ENCODE peak calls at places on chromosomes 6 and 20, in ten cellular contexts. J, K, T, G, F, N, H, S, R and D are unnamed samples.

GRCh38 chr6:138004423-138005287 is 102.6 kb downstream of the PERP start:
- DNase-seq in F (no peak), K (peak; percentile 56), G (no peak), R (no peak), T (peak; percentile 64), S (no peak), J (peak; percentile 46), H (no peak), N (peak; percentile 20), D (peak; percentile 58)

GRCh38 chr20:33552519-33552918 is 62.6 kb downstream of the CBFA2T2 start:
- DNase-seq in N (no peak), R (no peak), S (no peak), K (peak; percentile 20), G (no peak), T (no peak), H (no peak), J (no peak), F (no peak), D (no peak)

GRCh38 chr20:48685300-48685699 is 142.5 kb downstream of the PREX1 start:
- DNase-seq in K (no peak), F (no peak), R (no peak), T (no peak), N (no peak), H (no peak), J (no peak), G (no peak), S (no peak), D (no peak)

GRCh38 chr6:112806163-112806900 is 459.2 kb downstream of the RFPL4B start:
- DNase-seq in K (no peak), N (no peak), H (no peak), F (peak; percentile 19), G (no peak), T (no peak), J (no peak), R (no peak), S (no peak), D (no peak)

GRCh38 chr6:66771626-66772025 is 1064.6 kb upstream of the EYS start:
- DNase-seq in N (no peak), J (no peak), S (no peak), G (no peak), F (no peak), K (no peak), R (no peak), T (no peak), H (no peak), D (peak; percentile 5)

GRCh38 chr20:50438986-50439407 is 71.2 kb upstream of the PTPN1 start:
- DNase-seq in R (no peak), K (no peak), S (no peak), H (no peak), N (no peak), F (no peak), T (peak; percentile 99), G (no peak), J (no peak), D (peak; percentile 94)

GRCh38 chr6:41257369-41258195 is 28.9 kb downstream of the TREM1 start:
- DNase-seq in T (peak; percentile 73), F (peak; percentile 10), N (peak; percentile 34), K (no peak), J (no peak), H (no peak), R (no peak), G (no peak), S (no peak), D (peak; percentile 76)

GRCh38 chr6:30500421-30501069 is 11.2 kb downstream of the HLA-E start:
- DNase-seq in N (no peak), R (no peak), G (no peak), K (no peak), H (no peak), F (no peak), S (no peak), T (peak; percentile 31), J (no peak), D (no peak)

GRCh38 chr6:41759905-41760579 is 12.8 kb upstream of the PGC start:
- DNase-seq in J (no peak), H (no peak), G (no peak), N (no peak), R (no peak), T (no peak), F (no peak), K (no peak), S (no peak), D (no peak)

GRCh38 chr20:58650776-58651547 is at the start of gene STX16:
- DNase-seq in G (peak; percentile 92), R (peak; percentile 95), S (peak; percentile 76), J (peak; percentile 93), K (peak; percentile 96), N (peak; percentile 93), H (peak; percentile 82), F (peak; percentile 57), T (peak; percentile 99), D (peak; percentile 95)

GRCh38 chr6:168035661-168036616 is 38.5 kb downstream of the KIF25 start:
- DNase-seq in K (no peak), N (no peak), T (peak; percentile 30), R (no peak), G (no peak), H (no peak), J (peak; percentile 61), F (no peak), S (no peak), D (peak; percentile 11)

GRCh38 chr6:156771761-156772160 is 5.4 kb upstream of the ARID1B start:
- DNase-seq in T (no peak), F (no peak), N (no peak), H (no peak), K (no peak), S (no peak), J (no peak), R (no peak), G (no peak), D (no peak)

GRCh38 chr6:142011156-142011555 is 121.6 kb upstream of the GJE1 start:
- DNase-seq in S (no peak), G (no peak), J (no peak), K (no peak), F (no peak), N (no peak), R (no peak), T (peak; percentile 41), H (no peak), D (no peak)

GRCh38 chr6:84065718-84066290 is 32.2 kb downstream of the MRAP2 start:
- DNase-seq in J (no peak), R (no peak), F (no peak), N (no peak), H (no peak), K (no peak), T (peak; percentile 25), G (no peak), S (no peak), D (peak; percentile 79)

GRCh38 chr6:38305995-38306681 is 333.6 kb downstream of the BTBD9 start:
- DNase-seq in F (no peak), S (no peak), K (peak; percentile 57), J (no peak), R (no peak), T (no peak), N (no peak), H (no peak), G (no peak), D (no peak)

GRCh38 chr6:117932676-117933075 is 25.6 kb downstream of the SLC35F1 start:
- DNase-seq in H (no peak), R (no peak), F (no peak), G (no peak), J (no peak), K (no peak), T (no peak), N (no peak), S (no peak), D (no peak)

GRCh38 chr20:50331469-50332251 is 141.0 kb downstream of the CEBPB start:
- DNase-seq in G (no peak), K (no peak), S (no peak), J (no peak), R (no peak), T (peak; percentile 85), F (no peak), N (no peak), H (no peak), D (peak; percentile 75)

GRCh38 chr20:45951474-45951873 is 17.0 kb downstream of the PCIF1 start:
- DNase-seq in J (no peak), H (no peak), T (no peak), G (no peak), S (no peak), N (peak; percentile 49), R (no peak), F (no peak), K (no peak), D (no peak)

GRCh38 chr6:39843305-39844020 is 51.3 kb downstream of the DAAM2 start:
- DNase-seq in R (no peak), T (no peak), F (no peak), N (no peak), J (no peak), H (no peak), K (no peak), G (no peak), S (no peak), D (peak; percentile 3)

GRCh38 chr20:13141541-13141940 is 79.5 kb upstream of the ISM1 start:
- DNase-seq in R (no peak), F (no peak), H (no peak), S (no peak), T (no peak), G (no peak), K (no peak), N (no peak), J (no peak), D (no peak)

GRCh38 chr20:37544386-37544785 is 16.7 kb upstream of the BLCAP start:
- DNase-seq in H (no peak), T (no peak), K (no peak), S (no peak), J (no peak), R (no peak), G (no peak), F (no peak), N (no peak), D (no peak)

GRCh38 chr6:44779130-44779826 is 391.8 kb downstream of the CDC5L start:
- DNase-seq in N (no peak), S (no peak), T (no peak), J (no peak), H (no peak), R (no peak), G (no peak), K (peak; percentile 14), F (no peak), D (no peak)

GRCh38 chr6:53730767-53731166 is 64.0 kb upstream of the LRRC1 start:
- DNase-seq in S (no peak), F (no peak), J (no peak), T (no peak), N (no peak), G (no peak), H (no peak), K (no peak), R (no peak), D (no peak)